ENCODE peak calls at places on chromosome 22, in nine cellular contexts. One of them, this sample, is unnamed.

GRCh38 chr22:42959472-42960145 is 55.3 kb downstream of the PACSIN2 start:
- DNase-seq in stimulated activated naive CD4-positive, alpha-beta T cell: no peak
- DNase-seq in COLO829: peak; percentile 85
- DNase-seq in ecto neural progenitor cell: no peak
- DNase-seq in neural crest cell: no peak
- DNase-seq in NCI-H1694 treated with DMSO at 0.1 percent for 48 hours: no peak
- DNase-seq in right cardiac atrium: peak; percentile 75
- DNase-seq in caudate nucleus: no peak
- DNase-seq in HEK293T: peak; percentile 63
- DNase-seq in this sample: peak; percentile 95

GRCh38 chr22:45225732-45226560 is 14.7 kb downstream of the KIAA0930 start:
- DNase-seq in stimulated activated naive CD4-positive, alpha-beta T cell: no peak
- DNase-seq in COLO829: no peak
- DNase-seq in ecto neural progenitor cell: peak; percentile 43
- DNase-seq in neural crest cell: no peak
- DNase-seq in NCI-H1694 treated with DMSO at 0.1 percent for 48 hours: no peak
- DNase-seq in right cardiac atrium: peak; percentile 75
- DNase-seq in caudate nucleus: no peak
- DNase-seq in HEK293T: no peak
- DNase-seq in this sample: peak; percentile 35

GRCh38 chr22:47602732-47603131 is 840.3 kb downstream of the TBC1D22A start:
- DNase-seq in stimulated activated naive CD4-positive, alpha-beta T cell: no peak
- DNase-seq in COLO829: no peak
- DNase-seq in ecto neural progenitor cell: no peak
- DNase-seq in neural crest cell: no peak
- DNase-seq in NCI-H1694 treated with DMSO at 0.1 percent for 48 hours: no peak
- DNase-seq in right cardiac atrium: no peak
- DNase-seq in caudate nucleus: no peak
- DNase-seq in HEK293T: no peak
- DNase-seq in this sample: no peak

GRCh38 chr22:45170001-45170466 is 6.3 kb downstream of the NUP50 start:
- DNase-seq in stimulated activated naive CD4-positive, alpha-beta T cell: peak; percentile 22
- DNase-seq in COLO829: no peak
- DNase-seq in ecto neural progenitor cell: no peak
- DNase-seq in neural crest cell: no peak
- DNase-seq in NCI-H1694 treated with DMSO at 0.1 percent for 48 hours: no peak
- DNase-seq in right cardiac atrium: no peak
- DNase-seq in caudate nucleus: no peak
- DNase-seq in HEK293T: no peak
- DNase-seq in this sample: no peak

GRCh38 chr22:19463491-19464469 is 15.2 kb downstream of the UFD1 start:
- DNase-seq in stimulated activated naive CD4-positive, alpha-beta T cell: no peak
- DNase-seq in COLO829: peak; percentile 87
- DNase-seq in ecto neural progenitor cell: no peak
- DNase-seq in neural crest cell: no peak
- DNase-seq in NCI-H1694 treated with DMSO at 0.1 percent for 48 hours: no peak
- DNase-seq in right cardiac atrium: peak; percentile 78
- DNase-seq in caudate nucleus: no peak
- DNase-seq in HEK293T: no peak
- DNase-seq in this sample: no peak

GRCh38 chr22:41668971-41669911 is 19.4 kb downstream of the SNU13 start:
- DNase-seq in stimulated activated naive CD4-positive, alpha-beta T cell: no peak
- DNase-seq in COLO829: no peak
- DNase-seq in ecto neural progenitor cell: no peak
- DNase-seq in neural crest cell: no peak
- DNase-seq in NCI-H1694 treated with DMSO at 0.1 percent for 48 hours: no peak
- DNase-seq in right cardiac atrium: no peak
- DNase-seq in caudate nucleus: no peak
- DNase-seq in HEK293T: no peak
- DNase-seq in this sample: no peak

GRCh38 chr22:49233507-49234100 is 594.1 kb downstream of the BRD1 start:
- DNase-seq in stimulated activated naive CD4-positive, alpha-beta T cell: no peak
- DNase-seq in COLO829: no peak
- DNase-seq in ecto neural progenitor cell: peak; percentile 32
- DNase-seq in neural crest cell: no peak
- DNase-seq in NCI-H1694 treated with DMSO at 0.1 percent for 48 hours: no peak
- DNase-seq in right cardiac atrium: no peak
- DNase-seq in caudate nucleus: no peak
- DNase-seq in HEK293T: no peak
- DNase-seq in this sample: no peak

GRCh38 chr22:46575915-46576555 is 38.6 kb upstream of the CELSR1 start:
- DNase-seq in stimulated activated naive CD4-positive, alpha-beta T cell: no peak
- DNase-seq in COLO829: no peak
- DNase-seq in ecto neural progenitor cell: no peak
- DNase-seq in neural crest cell: no peak
- DNase-seq in NCI-H1694 treated with DMSO at 0.1 percent for 48 hours: no peak
- DNase-seq in right cardiac atrium: peak; percentile 64
- DNase-seq in caudate nucleus: no peak
- DNase-seq in HEK293T: no peak
- DNase-seq in this sample: no peak

GRCh38 chr22:35995772-35996171 is 32.9 kb downstream of the RBFOX2 start:
- DNase-seq in stimulated activated naive CD4-positive, alpha-beta T cell: no peak
- DNase-seq in COLO829: peak; percentile 85
- DNase-seq in ecto neural progenitor cell: no peak
- DNase-seq in neural crest cell: no peak
- DNase-seq in NCI-H1694 treated with DMSO at 0.1 percent for 48 hours: no peak
- DNase-seq in right cardiac atrium: peak; percentile 89
- DNase-seq in caudate nucleus: no peak
- DNase-seq in HEK293T: no peak
- DNase-seq in this sample: no peak

GRCh38 chr22:49464024-49464423 is 363.6 kb downstream of the BRD1 start:
- DNase-seq in stimulated activated naive CD4-positive, alpha-beta T cell: no peak
- DNase-seq in COLO829: no peak
- DNase-seq in ecto neural progenitor cell: no peak
- DNase-seq in neural crest cell: no peak
- DNase-seq in NCI-H1694 treated with DMSO at 0.1 percent for 48 hours: no peak
- DNase-seq in right cardiac atrium: no peak
- DNase-seq in caudate nucleus: no peak
- DNase-seq in HEK293T: no peak
- DNase-seq in this sample: no peak

GRCh38 chr22:30265851-30266444 is 703 bp downstream of the OSM start:
- DNase-seq in stimulated activated naive CD4-positive, alpha-beta T cell: peak; percentile 84
- DNase-seq in COLO829: no peak
- DNase-seq in ecto neural progenitor cell: no peak
- DNase-seq in neural crest cell: no peak
- DNase-seq in NCI-H1694 treated with DMSO at 0.1 percent for 48 hours: no peak
- DNase-seq in right cardiac atrium: peak; percentile 81
- DNase-seq in caudate nucleus: no peak
- DNase-seq in HEK293T: no peak
- DNase-seq in this sample: no peak

GRCh38 chr22:50488006-50488677 is 1.5 kb downstream of the MIOX start:
- DNase-seq in stimulated activated naive CD4-positive, alpha-beta T cell: no peak
- DNase-seq in COLO829: no peak
- DNase-seq in ecto neural progenitor cell: no peak
- DNase-seq in neural crest cell: no peak
- DNase-seq in NCI-H1694 treated with DMSO at 0.1 percent for 48 hours: no peak
- DNase-seq in right cardiac atrium: peak; percentile 41
- DNase-seq in caudate nucleus: no peak
- DNase-seq in HEK293T: no peak
- DNase-seq in this sample: no peak

GRCh38 chr22:25702571-25703167 is 39.3 kb upstream of the MYO18B start:
- DNase-seq in stimulated activated naive CD4-positive, alpha-beta T cell: no peak
- DNase-seq in COLO829: no peak
- DNase-seq in ecto neural progenitor cell: no peak
- DNase-seq in neural crest cell: no peak
- DNase-seq in NCI-H1694 treated with DMSO at 0.1 percent for 48 hours: no peak
- DNase-seq in right cardiac atrium: no peak
- DNase-seq in caudate nucleus: no peak
- DNase-seq in HEK293T: no peak
- DNase-seq in this sample: no peak

GRCh38 chr22:50485221-50486131 is 1.2 kb upstream of the MIOX start:
- DNase-seq in stimulated activated naive CD4-positive, alpha-beta T cell: no peak
- DNase-seq in COLO829: no peak
- DNase-seq in ecto neural progenitor cell: no peak
- DNase-seq in neural crest cell: no peak
- DNase-seq in NCI-H1694 treated with DMSO at 0.1 percent for 48 hours: no peak
- DNase-seq in right cardiac atrium: peak; percentile 49
- DNase-seq in caudate nucleus: no peak
- DNase-seq in HEK293T: no peak
- DNase-seq in this sample: no peak

GRCh38 chr22:31289335-31289734 is 3.0 kb downstream of the PIK3IP1 start:
- DNase-seq in stimulated activated naive CD4-positive, alpha-beta T cell: no peak
- DNase-seq in COLO829: no peak
- DNase-seq in ecto neural progenitor cell: no peak
- DNase-seq in neural crest cell: no peak
- DNase-seq in NCI-H1694 treated with DMSO at 0.1 percent for 48 hours: no peak
- DNase-seq in right cardiac atrium: no peak
- DNase-seq in caudate nucleus: no peak
- DNase-seq in HEK293T: no peak
- DNase-seq in this sample: no peak

GRCh38 chr22:35354068-35354467 is 26.8 kb upstream of the HMOX1 start:
- DNase-seq in stimulated activated naive CD4-positive, alpha-beta T cell: no peak
- DNase-seq in COLO829: no peak
- DNase-seq in ecto neural progenitor cell: no peak
- DNase-seq in neural crest cell: no peak
- DNase-seq in NCI-H1694 treated with DMSO at 0.1 percent for 48 hours: no peak
- DNase-seq in right cardiac atrium: no peak
- DNase-seq in caudate nucleus: no peak
- DNase-seq in HEK293T: no peak
- DNase-seq in this sample: no peak

GRCh38 chr22:37260939-37261338 is 16.9 kb upstream of the RAC2 start:
- DNase-seq in stimulated activated naive CD4-positive, alpha-beta T cell: peak; percentile 45
- DNase-seq in COLO829: peak; percentile 67
- DNase-seq in ecto neural progenitor cell: peak; percentile 79
- DNase-seq in neural crest cell: peak; percentile 59
- DNase-seq in NCI-H1694 treated with DMSO at 0.1 percent for 48 hours: peak; percentile 39
- DNase-seq in right cardiac atrium: peak; percentile 78
- DNase-seq in caudate nucleus: no peak
- DNase-seq in HEK293T: peak; percentile 84
- DNase-seq in this sample: peak; percentile 74